ENCODE peak calls at places on chromosomes 2 and 18, in nine cellular contexts. A is GM12878, I is adrenal gland, Q is prostate gland, K is body of pancreas, M is heart left ventricle, G is HCT116, W is transverse colon, Z is ovary. D is an unnamed sample.

GRCh38 chr2:121735520-121736074 is 1.1 kb downstream of the NIFK start:
- DNase-seq in A (no peak), I (no peak), Q (no peak), K (no peak), M (no peak), G (no peak), W (no peak), Z (no peak), D (no peak)

GRCh38 chr2:196481323-196481695 is 158.2 kb upstream of the CCDC150 start:
- DNase-seq in A (no peak), I (no peak), Q (no peak), K (no peak), M (no peak), G (no peak), W (no peak), Z (no peak), D (no peak)

GRCh38 chr2:152584301-152584700 is 133.0 kb downstream of the PRPF40A start:
- DNase-seq in A (no peak), I (no peak), Q (no peak), K (no peak), M (no peak), G (no peak), W (no peak), Z (no peak), D (no peak)

GRCh38 chr2:9681427-9681817 is 50.6 kb upstream of the YWHAQ start:
- DNase-seq in A (no peak), I (no peak), Q (no peak), K (no peak), M (no peak), G (no peak), W (no peak), Z (no peak), D (no peak)

GRCh38 chr2:207760453-207760852 is 9.3 kb downstream of the FZD5 start:
- DNase-seq in A (no peak), I (no peak), Q (no peak), K (no peak), M (no peak), G (no peak), W (no peak), Z (no peak), D (no peak)

GRCh38 chr2:126662623-126663022 is 6.7 kb downstream of the GYPC start:
- DNase-seq in A (no peak), I (no peak), Q (no peak), K (no peak), M (no peak), G (no peak), W (no peak), Z (no peak), D (no peak)

GRCh38 chr2:58466803-58467202 is 225.7 kb upstream of the FANCL start:
- DNase-seq in A (no peak), I (no peak), Q (no peak), K (no peak), M (no peak), G (no peak), W (no peak), Z (no peak), D (no peak)

GRCh38 chr18:10062292-10062940 is 148.6 kb downstream of the VAPA start:
- DNase-seq in A (no peak), I (no peak), Q (no peak), K (no peak), M (no peak), G (no peak), W (no peak), Z (no peak), D (no peak)

GRCh38 chr2:146604521-146604920 is 1240.3 kb upstream of the ACVR2A start:
- DNase-seq in A (no peak), I (no peak), Q (no peak), K (no peak), M (no peak), G (no peak), W (no peak), Z (no peak), D (no peak)

GRCh38 chr2:1812926-1813325 is 68.6 kb upstream of the PXDN start:
- DNase-seq in A (no peak), I (no peak), Q (no peak), K (no peak), M (no peak), G (no peak), W (no peak), Z (no peak), D (no peak)

GRCh38 chr2:191039616-191040015 is 25.6 kb upstream of the STAT1 start:
- DNase-seq in A (no peak), I (no peak), Q (no peak), K (no peak), M (no peak), G (no peak), W (no peak), Z (no peak), D (no peak)

GRCh38 chr18:2981212-2981728 is 31.7 kb downstream of the LPIN2 start:
- DNase-seq in A (no peak), I (no peak), Q (no peak), K (no peak), M (no peak), G (no peak), W (no peak), Z (no peak), D (no peak)

GRCh38 chr2:188293601-188294482 is 2.2 kb downstream of the GULP1 start:
- DNase-seq in A (no peak), I (peak; percentile 80), Q (peak; percentile 81), K (peak; percentile 82), M (peak; percentile 54), G (peak; percentile 84), W (peak; percentile 79), Z (peak; percentile 85), D (peak; percentile 78)

GRCh38 chr18:79585395-79586370 is 93.9 kb upstream of the CTDP1 start:
- DNase-seq in A (no peak), I (no peak), Q (no peak), K (no peak), M (peak; percentile 17), G (no peak), W (peak; percentile 6), Z (peak; percentile 46), D (no peak)

GRCh38 chr2:17318013-17318412 is 200.2 kb downstream of the RAD51AP2 start:
- DNase-seq in A (no peak), I (no peak), Q (no peak), K (no peak), M (no peak), G (no peak), W (no peak), Z (no peak), D (no peak)

GRCh38 chr2:197165020-197165419 is 145.6 kb downstream of the ANKRD44 start:
- DNase-seq in A (no peak), I (no peak), Q (no peak), K (no peak), M (no peak), G (no peak), W (no peak), Z (no peak), D (no peak)

GRCh38 chr2:195022514-195022842 is 634.5 kb upstream of the SLC39A10 start:
- DNase-seq in A (no peak), I (no peak), Q (no peak), K (no peak), M (no peak), G (no peak), W (no peak), Z (no peak), D (no peak)

GRCh38 chr18:24246143-24246542 is 107.3 kb downstream of the CABYR start:
- DNase-seq in A (peak; percentile 23), I (no peak), Q (no peak), K (no peak), M (no peak), G (no peak), W (no peak), Z (no peak), D (no peak)

GRCh38 chr2:237441605-237442004 is 27.6 kb upstream of the COL6A3 start:
- DNase-seq in A (no peak), I (no peak), Q (no peak), K (no peak), M (no peak), G (no peak), W (no peak), Z (no peak), D (no peak)

GRCh38 chr2:194383404-194383803 is 1273.6 kb upstream of the SLC39A10 start:
- DNase-seq in A (no peak), I (no peak), Q (no peak), K (no peak), M (no peak), G (peak; percentile 12), W (no peak), Z (no peak), D (no peak)

GRCh38 chr2:85710687-85711577 is 16.8 kb downstream of the GNLY start:
- DNase-seq in A (no peak), I (peak; percentile 49), Q (no peak), K (no peak), M (peak; percentile 76), G (no peak), W (peak; percentile 40), Z (peak; percentile 78), D (peak; percentile 81)

GRCh38 chr18:26017929-26018328 is 72.5 kb downstream of the SS18 start:
- DNase-seq in A (no peak), I (no peak), Q (no peak), K (no peak), M (no peak), G (no peak), W (no peak), Z (no peak), D (no peak)
- H3K36me3 ChIP-seq in A (peaks cover 17% of the 10 kb centered on the region), I (peaks cover 39% of the 10 kb centered on the region), Q (peaks cover 7% of the 10 kb centered on the region), K (peaks cover 14% of the 10 kb centered on the region), M (peaks cover 98% of the 10 kb centered on the region), G (peaks cover 11% of the 10 kb centered on the region), W (no peaks in the 10 kb centered on the region), Z (no peaks in the 10 kb centered on the region), D (no peaks in the 10 kb centered on the region)

GRCh38 chr2:32965523-32966171 is 18.9 kb downstream of the LTBP1 start:
- DNase-seq in A (no peak), I (no peak), Q (no peak), K (no peak), M (no peak), G (no peak), W (no peak), Z (no peak), D (no peak)

GRCh38 chr2:32963941-32964340 is 17.2 kb downstream of the LTBP1 start:
- DNase-seq in A (no peak), I (no peak), Q (no peak), K (no peak), M (no peak), G (no peak), W (no peak), Z (no peak), D (no peak)

GRCh38 chr2:32969444-32970162 is 22.9 kb downstream of the LTBP1 start:
- DNase-seq in A (no peak), I (no peak), Q (no peak), K (no peak), M (no peak), G (no peak), W (no peak), Z (no peak), D (no peak)
- H3K4me1 ChIP-seq in A (no peaks in the 10 kb centered on the region), I (no peaks in the 10 kb centered on the region), Q (no peaks in the 10 kb centered on the region), K (no peaks in the 10 kb centered on the region), M (peaks cover 2% of the 10 kb centered on the region), G (no peaks in the 10 kb centered on the region), W (no peaks in the 10 kb centered on the region), Z (no peaks in the 10 kb centered on the region), D (no peaks in the 10 kb centered on the region)

GRCh38 chr2:178450574-178451429 is at the start of the genes PJVK and PRKRA:
- DNase-seq in A (peak; percentile 81), I (peak; percentile 98), Q (peak; percentile 97), K (peak; percentile 98), M (peak; percentile 98), G (peak; percentile 91), W (peak; percentile 98), Z (peak; percentile 99), D (peak; percentile 98)
- TF ChIP-seq POLR2A in A (peak; percentile 95), I (peak; percentile 30), Q (peak; percentile 94), K (peak; percentile 96), M (peak; percentile 80), G (peak; percentile 65), W (peak; percentile 95), Z (peak; percentile 94), D (peak; percentile 88)

GRCh38 chr2:127995725-127996124 is 32.1 kb downstream of the SAP130 start:
- DNase-seq in A (no peak), I (no peak), Q (no peak), K (no peak), M (no peak), G (no peak), W (no peak), Z (no peak), D (no peak)
- H3K36me3 ChIP-seq in A (peaks cover 26% of the 10 kb centered on the region), I (peaks cover 66% of the 10 kb centered on the region), Q (peaks cover 31% of the 10 kb centered on the region), K (peaks cover 24% of the 10 kb centered on the region), M (peaks cover 97% of the 10 kb centered on the region), G (peaks cover 16% of the 10 kb centered on the region), W (no peaks in the 10 kb centered on the region), Z (no peaks in the 10 kb centered on the region), D (no peaks in the 10 kb centered on the region)